ENCODE peak calls at places on chromosome 22, in eight cellular contexts. J is GM23248; K is sigmoid colon; F is HFF-Myc; M is colonic mucosa; Y is right atrium auricular region; D is CD4-positive, alpha-beta memory T cell; O is PC-3. E is an unnamed sample.

GRCh38 chr22:16781764-16782329 is 43.4 kb downstream of the XKR3 start:
- DNase-seq in K (no peak), D (no peak), Y (no peak), M (no peak), J (no peak), F (no peak), O (no peak), E (no peak)

GRCh38 chr22:21657020-21657360 is 8.8 kb upstream of the PPIL2 start:
- DNase-seq in D (no peak), J (no peak), O (no peak), M (no peak), Y (no peak), K (no peak), F (no peak), E (no peak)

GRCh38 chr22:36562261-36562835 is 33.4 kb upstream of the EIF3D start:
- DNase-seq in O (peak), M (no peak), K (no peak), Y (no peak), J (peak), F (no peak), D (no peak), E (no peak)

GRCh38 chr22:25018009-25018408 is 65.5 kb downstream of the KIAA1671 start:
- DNase-seq in J (no peak), M (no peak), O (no peak), F (no peak), K (no peak), D (no peak), Y (no peak), E (no peak)

GRCh38 chr22:22913989-22914388 is 26.4 kb downstream of the IGLL5 start:
- DNase-seq in F (no peak), Y (no peak), D (no peak), K (no peak), O (no peak), M (no peak), J (no peak), E (no peak)

GRCh38 chr22:27122561-27122960 is 465.2 kb downstream of the MIAT start:
- DNase-seq in Y (no peak), F (no peak), D (no peak), O (no peak), M (no peak), K (no peak), J (no peak), E (no peak)

GRCh38 chr22:29382575-29383328 is 5.6 kb downstream of the AP1B1 start:
- DNase-seq in J (no peak), Y (no peak), O (no peak), F (no peak), K (no peak), M (peak), D (no peak), E (no peak)

GRCh38 chr22:17945851-17946690 is 78.3 kb downstream of the MICAL3 start:
- DNase-seq in J (no peak), Y (no peak), O (no peak), K (peak), F (no peak), M (no peak), D (no peak), E (no peak)

GRCh38 chr22:25153961-25154685 is 45.5 kb upstream of the CRYBB3 start:
- DNase-seq in K (peak), F (no peak), Y (peak), M (peak), O (peak), J (peak), D (no peak), E (no peak)

GRCh38 chr22:33866521-33866920 is 53.8 kb downstream of the LARGE1 start:
- DNase-seq in J (no peak), Y (no peak), O (no peak), K (no peak), M (no peak), D (no peak), F (no peak), E (no peak)

GRCh38 chr22:36439481-36440271 is 41.8 kb downstream of the TXN2 start:
- DNase-seq in M (peak), J (peak), K (peak), D (no peak), F (peak), Y (no peak), O (peak), E (peak)

GRCh38 chr22:24445481-24446290 is 18.3 kb downstream of the ADORA2A start:
- DNase-seq in D (no peak), K (no peak), M (no peak), J (no peak), O (no peak), F (no peak), Y (no peak), E (no peak)

GRCh38 chr22:23742505-23743264 is 8.2 kb downstream of the ZNF70 start:
- DNase-seq in M (no peak), J (no peak), K (no peak), D (no peak), F (no peak), Y (peak), O (no peak), E (no peak)

GRCh38 chr22:21719024-21719423 is 16.6 kb downstream of the YPEL1 start:
- DNase-seq in D (no peak), O (no peak), M (no peak), J (no peak), F (no peak), Y (no peak), K (no peak), E (no peak)

GRCh38 chr22:23113067-23113846 is 28.5 kb downstream of the RSPH14 start:
- DNase-seq in O (no peak), K (no peak), F (peak), M (no peak), J (no peak), D (no peak), Y (no peak), E (peak)

GRCh38 chr22:24809331-24809730 is 3.3 kb downstream of the SGSM1 start:
- DNase-seq in M (no peak), K (no peak), F (no peak), D (no peak), O (no peak), Y (no peak), J (no peak), E (no peak)

GRCh38 chr22:19504900-19505734 is 19.1 kb downstream of the CLDN5 start:
- DNase-seq in F (no peak), D (no peak), M (no peak), J (no peak), Y (no peak), O (no peak), K (no peak), E (no peak)

GRCh38 chr22:19841641-19842385 is 12.9 kb downstream of the GNB1L start:
- DNase-seq in O (no peak), K (peak), J (no peak), Y (no peak), D (no peak), F (no peak), M (no peak), E (no peak)

GRCh38 chr22:21811982-21812381 is 55.5 kb downstream of the MAPK1 start:
- DNase-seq in M (no peak), J (no peak), O (no peak), Y (no peak), F (no peak), K (no peak), D (no peak), E (no peak)

GRCh38 chr22:33070600-33070999 is 12.4 kb upstream of the SYN3 start:
- DNase-seq in O (no peak), F (no peak), D (no peak), Y (no peak), K (no peak), J (no peak), M (no peak), E (no peak)

GRCh38 chr22:37674951-37675929 is at the start of gene LGALS1:
- DNase-seq in F (peak), J (peak), D (peak), O (peak), K (peak), Y (peak), M (peak), E (peak)
- H3K4me3 ChIP-seq in F (peak), J (peak), D (peak), O (peak), K (peak), Y (peak), M (peak), E (peak)

GRCh38 chr22:41152902-41153301 is 52.2 kb upstream of the L3MBTL2 start:
- DNase-seq in M (no peak), Y (no peak), J (no peak), O (no peak), D (no peak), F (no peak), K (no peak), E (no peak)
- H3K4me3 ChIP-seq in M (no peak), Y (no peak), J (no peak), O (no peak), D (no peak), F (no peak), K (no peak), E (no peak)

GRCh38 chr22:42993651-42994275 is 21.2 kb downstream of the PACSIN2 start:
- DNase-seq in F (no peak), D (no peak), M (no peak), K (peak), Y (no peak), J (peak), O (peak), E (no peak)

GRCh38 chr22:42992886-42993479 is 22.0 kb downstream of the PACSIN2 start:
- DNase-seq in M (no peak), D (no peak), F (no peak), K (peak), J (no peak), O (no peak), Y (no peak), E (no peak)

GRCh38 chr22:42996646-42997365 is 18.1 kb downstream of the PACSIN2 start:
- DNase-seq in K (peak), D (no peak), M (no peak), F (no peak), O (no peak), Y (no peak), J (peak), E (no peak)

GRCh38 chr22:42994276-42994916 is 20.6 kb downstream of the PACSIN2 start:
- DNase-seq in M (no peak), J (no peak), D (no peak), F (no peak), O (no peak), Y (no peak), K (peak), E (no peak)

DNA sequence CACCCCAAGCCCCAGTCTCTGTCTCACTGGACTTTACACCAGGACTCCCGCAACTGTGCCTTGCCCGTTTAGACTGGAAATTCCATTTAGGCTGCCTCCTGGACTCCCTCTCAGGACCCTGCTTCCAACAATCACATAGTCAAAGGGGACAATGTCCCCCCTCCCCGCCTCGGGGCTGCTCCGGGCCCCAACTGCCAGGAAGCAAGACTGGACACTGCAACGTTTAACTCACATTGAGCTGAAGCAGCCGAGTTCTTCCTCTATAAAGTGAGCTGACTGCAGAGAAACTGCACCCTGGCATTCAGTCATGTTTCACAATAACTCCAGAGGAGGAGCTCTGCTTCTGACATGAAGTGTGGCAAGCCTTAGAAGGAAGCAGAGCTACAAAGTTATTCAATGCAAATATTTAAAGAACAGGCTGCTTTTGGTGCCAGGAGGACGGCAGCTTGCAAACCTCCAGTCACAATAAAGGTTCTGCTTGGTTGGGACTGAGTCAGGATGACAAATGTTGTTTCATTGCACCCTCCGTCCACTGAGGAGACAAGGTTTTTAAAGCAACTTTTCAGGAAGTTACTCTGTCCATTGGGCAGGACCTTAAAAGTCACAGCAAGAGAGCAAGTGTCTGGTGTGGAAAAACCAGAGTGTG is 19.9 kb downstream of the PACSIN2 start:
- DNase-seq in F (no peak), D (no peak), J (peak), Y (peak), K (peak), O (peak), M (peak), E (peak)
- H3K4me3 ChIP-seq in F (no peak), D (no peak), J (peak), Y (no peak), K (peak), O (peak), M (peak), E (peak)

DNA sequence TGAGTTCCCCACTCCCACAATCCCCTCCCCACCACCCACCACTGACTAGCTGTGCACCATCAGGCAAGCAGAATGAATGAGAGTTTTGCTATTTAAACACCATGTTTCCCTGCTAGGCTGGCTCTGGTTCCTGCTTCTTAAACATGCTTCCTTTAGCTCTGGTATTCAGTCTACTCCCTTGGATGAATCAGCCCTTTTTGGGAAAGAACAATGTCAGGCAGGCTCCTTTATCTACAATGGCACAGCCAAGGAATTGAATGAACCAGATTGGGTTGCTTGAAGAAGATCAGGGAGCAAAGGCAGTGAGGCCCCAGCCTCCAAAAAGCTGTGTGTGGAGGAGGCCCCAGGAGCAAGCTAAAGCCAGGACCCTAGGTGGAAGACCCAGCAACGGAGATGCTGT is 92.9 kb upstream of the ISX start:
- DNase-seq in Y (no peak), J (no peak), F (no peak), D (no peak), M (no peak), O (no peak), K (no peak), E (no peak)
- H3K4me3 ChIP-seq in Y (no peak), J (no peak), F (no peak), D (no peak), M (no peak), O (no peak), K (no peak), E (no peak)

DNA sequence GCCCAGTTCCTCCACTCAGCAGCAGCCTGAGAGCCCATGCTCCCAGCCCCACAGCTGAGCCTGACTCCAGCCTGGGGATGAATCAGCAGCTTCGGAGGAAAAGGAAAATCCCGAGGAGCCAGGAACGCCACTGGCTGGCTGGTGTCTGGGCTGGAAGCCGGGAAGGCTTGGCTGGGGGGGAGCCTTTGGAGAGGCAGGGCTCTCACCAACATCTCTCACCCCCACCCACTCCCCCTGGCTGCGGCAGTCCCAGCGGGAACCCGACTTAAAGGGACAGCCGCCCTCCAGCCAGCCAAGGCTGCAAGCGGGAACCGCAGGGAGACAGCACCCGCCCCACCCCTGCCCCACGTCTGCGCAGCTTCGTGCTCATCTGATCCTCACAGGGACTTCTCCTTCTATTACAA is 28.4 kb downstream of the KIAA0930 start:
- DNase-seq in J (peak), D (no peak), O (no peak), F (peak), Y (peak), M (peak), K (peak), E (peak)
- H3K4me3 ChIP-seq in J (peak), D (no peak), O (no peak), F (peak), Y (peak), M (no peak), K (peak), E (peak)

GRCh38 chr22:28220626-28221363 is 301.7 kb upstream of the PITPNB start:
- DNase-seq in D (no peak), K (no peak), Y (no peak), M (no peak), O (no peak), F (no peak), J (no peak), E (no peak)
- H3K4me3 ChIP-seq in D (no peak), K (no peak), Y (no peak), M (no peak), O (no peak), F (no peak), J (no peak), E (no peak)

GRCh38 chr22:39731481-39731880 is 160.9 kb downstream of the CACNA1I start:
- DNase-seq in F (no peak), K (no peak), Y (no peak), D (no peak), J (no peak), M (no peak), O (no peak), E (no peak)

GRCh38 chr22:39731881-39732555 is 161.5 kb downstream of the CACNA1I start:
- DNase-seq in J (no peak), Y (no peak), F (no peak), K (no peak), D (no peak), M (no peak), O (no peak), E (no peak)

GRCh38 chr22:39734866-39735265 is 158.7 kb downstream of the ENTHD1 start:
- DNase-seq in Y (no peak), M (no peak), O (no peak), J (no peak), K (no peak), D (no peak), F (no peak), E (no peak)

GRCh38 chr22:39733191-39733590 is 160.4 kb downstream of the ENTHD1 start:
- DNase-seq in F (no peak), J (no peak), K (no peak), O (no peak), M (no peak), Y (no peak), D (no peak), E (no peak)

GRCh38 chr22:39732625-39733024 is 160.9 kb downstream of the ENTHD1 start:
- DNase-seq in K (no peak), M (no peak), D (no peak), O (no peak), J (no peak), Y (no peak), F (no peak), E (no peak)
- H3K4me3 ChIP-seq in K (no peak), M (no peak), D (no peak), O (no peak), J (no peak), Y (no peak), F (no peak), E (no peak)

DNA sequence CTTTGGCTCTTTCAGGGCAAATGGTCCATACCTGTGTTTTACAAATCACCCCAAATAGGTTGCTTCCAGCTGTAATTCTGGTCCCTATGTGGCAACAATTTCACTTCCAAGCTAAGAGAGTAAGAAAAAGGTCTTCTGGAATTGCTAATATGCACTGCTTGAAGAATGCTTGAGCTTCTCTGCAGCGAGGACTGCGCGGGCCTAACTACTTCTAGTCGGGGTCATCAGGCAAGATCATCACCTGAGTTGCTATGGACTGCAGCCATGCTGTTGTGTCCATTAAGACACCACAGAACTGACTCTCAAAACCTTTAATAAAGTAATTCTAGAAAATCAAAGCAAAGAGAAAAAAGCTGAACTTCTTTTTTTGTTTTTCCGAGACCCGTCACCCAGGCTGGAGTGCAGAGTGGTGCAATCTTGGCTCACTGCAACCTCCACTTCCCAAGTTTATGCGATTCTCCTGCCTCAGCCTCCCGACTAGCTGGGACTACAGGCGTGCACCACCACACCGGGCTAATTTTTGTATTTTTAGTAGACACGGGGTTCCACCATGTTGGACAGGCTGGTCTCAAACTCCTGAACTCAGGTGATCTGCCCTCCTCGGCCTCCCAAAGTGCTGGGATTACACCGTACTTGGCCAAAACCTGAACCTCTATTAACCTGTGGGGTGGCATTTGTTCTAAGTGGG is 2.2 kb downstream of the JOSD1 start:
- DNase-seq in F (no peak), J (no peak), Y (no peak), K (peak), M (no peak), D (no peak), O (no peak), E (no peak)
- H3K4me3 ChIP-seq in F (peak), J (peak), Y (peak), K (peak), M (peak), D (no peak), O (peak), E (peak)

GRCh38 chr22:48481748-48482147 is 1345.9 kb downstream of the BRD1 start:
- DNase-seq in J (no peak), F (no peak), Y (no peak), D (no peak), O (no peak), K (no peak), M (no peak), E (no peak)
- H3K4me3 ChIP-seq in J (no peak), F (no peak), Y (no peak), D (no peak), O (no peak), K (no peak), M (no peak), E (no peak)

GRCh38 chr22:49670610-49671330 is 156.9 kb downstream of the BRD1 start:
- DNase-seq in Y (no peak), O (no peak), K (peak), F (no peak), J (no peak), D (no peak), M (no peak), E (no peak)
- H3K4me3 ChIP-seq in Y (peak), O (no peak), K (peak), F (no peak), J (no peak), D (no peak), M (no peak), E (no peak)